ENCODE peak calls at places on chromosomes 1 and 21, in ten cellular contexts. M is astrocyte, S is PC-3, A is endothelial cell of umbilical vein, Y is PC-9, L is fibroblast of lung, C is GM23248, Z is K562, N is IMR-90, Q is trophoblast cell. V is an unnamed sample.

GRCh38 chr1:150165622-150166612 is 16.2 kb downstream of the PLEKHO1 start:
- DNase-seq in M (no peak), Q (no peak), C (peak; percentile 65), Y (no peak), Z (peak; percentile 73), L (peak; percentile 46), N (peak; percentile 55), S (peak; percentile 74), A (peak; percentile 54), V (peak; percentile 55)

GRCh38 chr1:221823566-221823965 is 81.7 kb upstream of the DUSP10 start:
- DNase-seq in A (no peak), L (no peak), Y (no peak), S (no peak), C (no peak), Z (no peak), N (no peak), M (no peak), Q (no peak), V (no peak)

GRCh38 chr1:186858923-186859322 is 30.2 kb downstream of the PLA2G4A start:
- DNase-seq in Y (no peak), L (peak; percentile 49), S (no peak), Q (no peak), Z (no peak), M (peak; percentile 39), N (no peak), A (no peak), C (peak; percentile 42), V (no peak)

GRCh38 chr1:164591858-164592257 is 32.9 kb downstream of the PBX1 start:
- DNase-seq in M (peak; percentile 89), N (peak; percentile 31), A (no peak), Q (no peak), C (peak; percentile 56), Z (no peak), Y (peak; percentile 88), L (peak; percentile 92), S (peak; percentile 58), V (no peak)

GRCh38 chr1:109721046-109721445 is 9.0 kb downstream of the GSTM5 start:
- DNase-seq in L (peak; percentile 17), Y (no peak), M (no peak), C (peak; percentile 36), N (peak; percentile 5), A (no peak), Q (peak; percentile 11), Z (no peak), S (no peak), V (no peak)

GRCh38 chr1:113281550-113281949 is 108.8 kb upstream of the MAGI3 start:
- DNase-seq in Q (no peak), S (no peak), L (no peak), Z (no peak), Y (no peak), N (no peak), C (no peak), A (no peak), M (no peak), V (no peak)

GRCh38 chr1:58586296-58586695 is 9.2 kb upstream of the TACSTD2 start:
- DNase-seq in C (no peak), L (peak; percentile 77), M (peak; percentile 68), Z (no peak), A (peak; percentile 60), S (no peak), Q (no peak), N (peak; percentile 39), Y (no peak), V (no peak)

GRCh38 chr1:220999872-221000863 is 120.9 kb downstream of the HLX start:
- DNase-seq in Z (no peak), Q (no peak), S (no peak), C (no peak), N (no peak), M (no peak), L (peak; percentile 3), A (no peak), Y (no peak), V (no peak)

GRCh38 chr1:228141082-228141870 is 1.2 kb downstream of the GUK1 start:
- DNase-seq in Y (no peak), M (no peak), Z (no peak), N (peak; percentile 33), Q (peak; percentile 36), L (peak; percentile 33), C (peak; percentile 75), S (peak; percentile 59), A (peak; percentile 33), V (peak; percentile 19)

GRCh38 chr1:246166841-246167240 is 340.2 kb downstream of the SMYD3 start:
- DNase-seq in L (no peak), M (no peak), Z (no peak), S (no peak), A (no peak), Y (no peak), Q (no peak), C (no peak), N (no peak), V (no peak)

GRCh38 chr1:110449661-110450651 is 993 bp upstream of the PROK1 start:
- DNase-seq in L (no peak), Z (peak; percentile 56), M (no peak), C (no peak), Q (no peak), Y (no peak), N (no peak), A (no peak), S (no peak), V (no peak)

GRCh38 chr21:38766987-38767722 is 38.6 kb upstream of the ETS2 start:
- DNase-seq in A (no peak), Y (peak; percentile 63), S (no peak), Q (no peak), C (no peak), Z (no peak), N (no peak), M (no peak), L (no peak), V (no peak)

GRCh38 chr1:153343040-153343681 is 5.5 kb downstream of the PGLYRP4 start:
- DNase-seq in Z (no peak), S (no peak), C (no peak), N (no peak), Y (peak; percentile 53), Q (no peak), A (no peak), M (no peak), L (peak; percentile 4), V (no peak)
- H3K4me3 ChIP-seq in Z (no peak overlapping the region), S (no peak overlapping the region), C (no peak overlapping the region), N (no peak overlapping the region), Y (no peak overlapping the region), Q (no peak overlapping the region), A (no peak overlapping the region), M (no peak overlapping the region), L (no peak overlapping the region), V (no peak overlapping the region)

DNA sequence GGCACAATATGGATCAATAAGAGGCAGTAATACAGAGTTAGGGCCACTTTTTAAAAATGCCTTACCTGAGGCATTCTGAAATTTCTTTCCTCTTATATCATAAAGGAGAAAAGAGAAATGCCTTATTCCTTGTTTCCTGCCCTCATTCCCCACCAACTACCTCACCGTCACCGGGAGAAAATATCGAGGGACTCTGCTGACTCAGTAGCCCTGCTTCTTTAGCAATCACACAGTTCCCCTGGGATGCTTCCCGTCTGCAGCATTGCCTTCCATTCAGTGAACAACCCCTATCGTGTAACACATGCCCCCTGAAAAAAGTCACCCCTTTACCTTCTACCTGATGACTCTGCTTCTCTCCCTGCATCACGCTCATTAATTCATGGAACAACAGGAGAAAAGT is 50.9 kb downstream of the WDR64 start:
- DNase-seq in L (no peak), S (peak; percentile 52), C (peak; percentile 73), N (no peak), M (no peak), Q (peak; percentile 71), Z (no peak), Y (no peak), A (no peak), V (no peak)
- H2AFZ ChIP-seq in L (no peak overlapping the region), S (no peak overlapping the region), C (no peak overlapping the region), N (no peak overlapping the region), M (no peak overlapping the region), Q (no peak overlapping the region), Z (no peak overlapping the region), Y (no peak overlapping the region), A (no peak overlapping the region), V (no peak overlapping the region)

GRCh38 chr1:17683551-17683950 is 71.6 kb upstream of the ACTL8 start:
- DNase-seq in C (no peak), Q (no peak), N (no peak), Y (no peak), Z (no peak), A (no peak), L (no peak), M (no peak), S (no peak), V (no peak)
- H3K4me3 ChIP-seq in C (no peak overlapping the region), Q (no peak overlapping the region), N (no peak overlapping the region), Y (no peak overlapping the region), Z (no peak overlapping the region), A (no peak overlapping the region), L (no peak overlapping the region), M (no peak overlapping the region), S (no peak overlapping the region), V (no peak overlapping the region)

GRCh38 chr1:197774691-197775281 is 494 bp downstream of the DENND1B start:
- DNase-seq in S (peak; percentile 30), C (peak; percentile 69), Z (peak; percentile 72), M (peak; percentile 27), Q (peak; percentile 17), A (peak; percentile 57), L (peak; percentile 61), Y (no peak), N (peak; percentile 41), V (peak; percentile 69)

GRCh38 chr1:197778326-197778922 is 3.1 kb upstream of the DENND1B start:
- DNase-seq in S (no peak), Y (no peak), A (no peak), L (no peak), C (no peak), N (no peak), Z (no peak), Q (no peak), M (no peak), V (no peak)

GRCh38 chr1:197775282-197776262 is at the start of gene DENND1B:
- DNase-seq in A (peak; percentile 52), S (peak; percentile 66), M (peak; percentile 81), L (peak; percentile 88), Q (peak; percentile 69), Z (peak; percentile 80), C (peak; percentile 59), Y (peak; percentile 78), N (peak; percentile 61), V (peak; percentile 87)

GRCh38 chr1:197773856-197774255 is 1.4 kb downstream of the DENND1B start:
- DNase-seq in S (no peak), A (peak; percentile 60), M (no peak), Y (no peak), N (no peak), Q (no peak), C (peak; percentile 13), L (no peak), Z (no peak), V (no peak)

DNA sequence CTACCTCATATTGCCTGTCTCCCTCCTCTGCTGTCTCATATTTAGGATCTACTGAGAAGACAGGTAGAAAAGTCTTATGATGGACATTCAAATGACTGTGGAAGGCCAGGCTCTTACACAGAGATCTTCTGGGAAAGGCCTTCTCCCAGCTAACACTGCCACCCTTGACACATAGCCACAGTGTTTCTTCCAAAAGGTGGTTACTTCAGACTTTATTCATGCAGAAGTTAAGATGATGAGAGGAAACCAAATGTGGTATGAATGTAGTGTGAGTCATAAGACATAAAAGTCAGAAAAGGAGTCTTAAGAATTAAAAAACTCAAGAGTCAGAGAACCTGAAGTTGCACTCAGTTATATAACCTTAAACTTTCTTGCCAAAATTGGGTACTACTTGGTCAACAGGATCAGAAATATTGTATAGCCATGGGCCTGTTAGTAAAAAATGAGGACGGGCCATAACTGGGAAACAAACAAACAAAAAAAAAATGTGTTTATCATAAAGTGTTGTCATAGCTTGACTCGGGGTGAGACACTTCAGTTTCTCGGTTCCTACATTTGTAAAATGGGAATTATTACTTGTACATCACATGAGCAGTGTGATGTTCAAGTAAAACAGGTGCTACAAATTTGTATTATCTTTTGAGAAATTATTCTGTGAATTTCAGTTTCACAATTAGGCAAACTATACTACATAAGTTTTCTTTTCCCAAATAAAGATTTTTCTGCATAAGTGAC is 1.2 kb upstream of the DENND1B start:
- DNase-seq in L (peak; percentile 97), M (peak; percentile 96), S (peak; percentile 79), Y (peak; percentile 93), A (peak; percentile 40), Z (no peak), C (peak; percentile 91), N (peak; percentile 93), Q (no peak), V (no peak)
- H2AFZ ChIP-seq in L (no peak overlapping the region), M (peak overlapping the region; percentile 84), S (no peak overlapping the region), Y (peak overlapping the region; percentile 94), A (peak overlapping the region; percentile 0), Z (peak overlapping the region; percentile 97), C (peak overlapping the region; percentile 90), N (no peak overlapping the region), Q (no peak overlapping the region), V (peak overlapping the region; percentile 95)